ENCODE peak calls at places on chromosome X, in four cellular contexts. I is IMR-90, H is H1, F is neuronal stem cell. N is an unnamed sample.
A peak's percentile ranks its signal among the peaks of the same experiment; 100 is the strongest.

GRCh38 chrX:53089224-53089842 is 4.6 kb upstream of the KANTR start:
- DNase-seq in H (no peak), I (peak; percentile 68), F (no peak), N (no peak)

GRCh38 chrX:30489323-30489722 is 88.2 kb downstream of the TASL start:
- DNase-seq in I (no peak), F (no peak), H (no peak), N (no peak)

GRCh38 chrX:132491191-132491590 is 2.4 kb upstream of the MBNL3 start:
- DNase-seq in F (no peak), I (no peak), H (no peak), N (no peak)

GRCh38 chrX:48531359-48531954 is 8.1 kb upstream of the TBC1D25 start:
- DNase-seq in I (peak; percentile 69), H (no peak), F (no peak), N (no peak)

GRCh38 chrX:106903291-106903820 is at the start of gene RIPPLY1:
- DNase-seq in H (no peak), I (no peak), F (no peak), N (no peak)

GRCh38 chrX:9324676-9325075 is 140.2 kb upstream of the TBL1X start:
- DNase-seq in I (no peak), F (no peak), H (no peak), N (no peak)

GRCh38 chrX:27599928-27600327 is 9.8 kb downstream of the DCAF8L2 start:
- DNase-seq in I (peak; percentile 33), F (no peak), H (no peak), N (no peak)

GRCh38 chrX:119672252-119672825 is 20.6 kb downstream of the SEPTIN6 start:
- DNase-seq in F (no peak), H (no peak), I (peak; percentile 40), N (no peak)

GRCh38 chrX:40040686-40041461 is 56.9 kb downstream of the BCOR start:
- DNase-seq in F (no peak), H (no peak), I (no peak), N (no peak)

GRCh38 chrX:45208121-45208856 is 7.6 kb upstream of the DIPK2B start:
- DNase-seq in F (no peak), I (no peak), H (no peak), N (no peak)

GRCh38 chrX:41561045-41561444 is 113.9 kb downstream of the NYX start:
- DNase-seq in H (no peak), F (no peak), I (peak; percentile 95), N (no peak)

GRCh38 chrX:46117234-46117633 is 428.0 kb downstream of the ZNF674 start:
- DNase-seq in I (no peak), F (no peak), H (no peak), N (no peak)

GRCh38 chrX:11435568-11435967 is 142.4 kb downstream of the AMELX start:
- DNase-seq in F (no peak), H (no peak), I (peak; percentile 62), N (no peak)

GRCh38 chrX:46770817-46771163 is 11.9 kb upstream of the SLC9A7 start:
- DNase-seq in I (peak; percentile 90), F (no peak), H (no peak), N (no peak)

GRCh38 chrX:78333521-78333920 is 6.1 kb upstream of the CYSLTR1 start:
- DNase-seq in I (no peak), H (no peak), F (no peak), N (no peak)

GRCh38 chrX:135416546-135416945 is 5.2 kb upstream of the SMIM10L2A start:
- DNase-seq in H (no peak), F (no peak), I (no peak), N (no peak)

GRCh38 chrX:27815209-27815608 is 7.4 kb downstream of the MAGEB10 start:
- DNase-seq in F (no peak), I (peak; percentile 66), H (no peak), N (no peak)

GRCh38 chrX:120377179-120377578 is 15.3 kb downstream of the ATP1B4 start:
- DNase-seq in H (no peak), I (no peak), F (no peak), N (no peak)

GRCh38 chrX:151873096-151873495 is 39.6 kb upstream of the MAGEA4 start:
- DNase-seq in I (no peak), F (no peak), H (no peak), N (no peak)

GRCh38 chrX:13647709-13648212 is 5.2 kb upstream of the TCEANC start:
- DNase-seq in I (peak; percentile 89), H (no peak), F (no peak), N (no peak)

GRCh38 chrX:70398899-70399298 is 24.2 kb upstream of the GDPD2 start:
- DNase-seq in I (peak; percentile 16), F (no peak), H (no peak), N (no peak)

GRCh38 chrX:120791013-120791643 is 84.5 kb downstream of the CT47B1 start:
- DNase-seq in I (peak; percentile 43), H (no peak), F (no peak), N (no peak)

GRCh38 chrX:86946569-86946968 is 571.0 kb upstream of the KLHL4 start:
- DNase-seq in H (no peak), F (peak; percentile 31), I (peak; percentile 24), N (no peak)

GRCh38 chrX:51743179-51743957 is at the start of gene GSPT2:
- DNase-seq in H (peak; percentile 47), F (peak; percentile 9), I (peak; percentile 76), N (peak; percentile 61)

GRCh38 chrX:109857898-109858297 is 124.8 kb upstream of the ACSL4 start:
- DNase-seq in F (no peak), H (no peak), I (peak; percentile 52), N (no peak)

GRCh38 chrX:86047174-86047991 is at the start of gene CHM:
- DNase-seq in H (peak; percentile 52), F (peak; percentile 50), I (peak; percentile 84), N (peak; percentile 67)

GRCh38 chrX:75603833-75604232 is 81.0 kb upstream of the ZDHHC15 start:
- DNase-seq in H (no peak), I (peak; percentile 28), F (no peak), N (no peak)

GRCh38 chrX:47854474-47854873 is 17.8 kb downstream of the ZNF81 start:
- DNase-seq in I (peak; percentile 13), H (peak; percentile 43), F (no peak), N (peak; percentile 34)

GRCh38 chrX:101009086-101009485 is 39.6 kb downstream of the ARL13A start:
- DNase-seq in I (peak; percentile 58), H (no peak), F (no peak), N (no peak)

GRCh38 chrX:150902434-150903109 is 4.1 kb upstream of the CD99L2 start:
- DNase-seq in H (peak; percentile 91), F (no peak), I (no peak), N (peak; percentile 96)

GRCh38 chrX:39854772-39855747 is 242.7 kb downstream of the BCOR start:
- DNase-seq in I (no peak), F (no peak), H (no peak), N (no peak)

GRCh38 chrX:85018471-85018870 is 14.8 kb downstream of the APOOL start:
- DNase-seq in I (no peak), F (no peak), H (no peak), N (no peak)

GRCh38 chrX:85024044-85024443 is 20.4 kb downstream of the APOOL start:
- DNase-seq in F (no peak), H (no peak), I (peak; percentile 13), N (no peak)

GRCh38 chrX:85024562-85024961 is 20.9 kb downstream of the APOOL start:
- DNase-seq in I (no peak), F (no peak), H (no peak), N (no peak)

GRCh38 chrX:85017721-85018120 is 14.0 kb downstream of the APOOL start:
- DNase-seq in H (no peak), I (no peak), F (no peak), N (no peak)

DNA sequence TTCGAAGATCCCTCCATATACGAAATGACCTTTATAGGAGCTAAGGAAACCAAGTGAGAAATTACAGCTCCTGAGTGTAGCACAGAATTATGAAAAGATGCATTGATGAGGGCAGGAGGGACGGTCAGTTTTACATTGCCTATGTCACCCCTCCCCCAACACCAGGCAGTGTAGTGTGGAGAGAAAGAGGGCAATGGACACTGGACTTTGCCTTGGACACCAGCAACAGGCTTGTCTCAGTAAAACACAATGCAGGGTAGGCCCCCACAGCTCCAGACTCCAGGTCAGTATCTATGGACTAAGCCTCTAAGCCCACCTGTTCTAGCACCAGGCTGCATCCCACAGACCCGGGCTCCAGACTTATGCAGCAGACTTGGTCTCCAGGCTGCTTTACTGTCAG is 16.5 kb downstream of the APOOL start:
- DNase-seq in H (no peak), F (no peak), I (no peak), N (no peak)
- H3K9me3 ChIP-seq in H (no peaks in the 10 kb centered on the region), F (no peaks in the 10 kb centered on the region), I (peaks cover 5% of the 10 kb centered on the region), N (peaks cover 19% of the 10 kb centered on the region)

DNA sequence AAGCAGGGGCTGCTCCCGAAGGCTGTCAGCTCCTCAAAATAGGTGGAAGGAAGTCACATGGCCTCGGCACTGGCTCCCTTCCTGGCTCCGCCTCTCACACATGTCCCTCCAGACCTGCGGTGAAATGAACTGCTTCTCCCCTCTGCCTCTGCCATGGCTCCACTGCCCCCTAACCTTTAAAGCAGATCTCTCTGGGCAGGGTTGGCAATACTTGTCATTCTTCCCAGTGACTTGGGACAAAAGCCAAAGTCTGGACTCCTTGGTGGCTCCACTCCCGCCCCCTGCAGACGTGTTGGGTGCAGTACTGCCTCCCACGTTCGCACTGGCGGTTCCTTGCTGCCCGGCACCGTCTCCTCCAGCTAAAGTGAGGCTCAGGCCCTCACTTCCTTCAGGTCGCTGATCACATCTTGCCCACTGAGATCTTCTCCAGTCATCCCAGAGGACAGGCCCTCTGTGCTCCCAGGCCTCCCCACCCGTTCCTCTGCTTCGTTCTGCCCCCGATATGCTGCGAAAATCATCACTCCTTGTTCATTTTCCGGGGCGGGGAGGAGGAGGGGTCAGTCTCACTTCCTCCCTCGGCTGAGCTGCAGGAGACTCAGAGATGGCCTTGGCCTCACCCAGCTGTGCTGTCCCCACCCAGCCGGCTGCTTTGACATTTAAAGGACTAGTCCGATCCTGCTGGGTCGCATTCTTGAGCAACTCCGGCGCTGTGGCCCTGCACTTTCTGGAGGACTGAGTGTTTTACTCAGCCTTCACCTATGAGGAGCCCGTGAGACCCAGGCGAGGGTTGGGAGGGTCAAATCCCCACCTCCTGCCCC is 97.4 kb downstream of the PHKA2 start:
- DNase-seq in F (peak; percentile 15), I (peak; percentile 23), H (peak; percentile 59), N (peak; percentile 76)
- H2BK15ac ChIP-seq in F (no peak overlapping the region), I (peak overlapping the region; percentile 61), H (no peak overlapping the region), N (no peak overlapping the region)

DNA sequence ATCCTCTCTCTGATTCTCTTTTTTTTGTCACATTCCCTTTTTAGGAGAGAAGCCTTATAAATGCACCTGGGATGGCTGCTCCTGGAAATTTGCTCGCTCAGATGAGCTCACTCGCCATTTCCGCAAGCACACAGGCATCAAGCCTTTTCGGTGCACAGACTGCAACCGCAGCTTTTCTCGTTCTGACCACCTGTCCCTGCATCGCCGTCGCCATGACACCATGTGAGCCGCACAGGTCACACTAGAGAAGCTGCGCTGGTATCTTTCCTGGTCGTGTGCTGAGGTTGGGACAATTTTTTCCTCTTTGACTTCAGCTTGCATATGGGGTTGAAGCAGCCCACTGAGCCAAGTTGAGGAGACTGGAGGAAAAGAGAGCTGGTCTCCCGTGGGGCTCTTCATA is 52.1 kb downstream of the KLF8 start:
- DNase-seq in H (no peak), I (no peak), F (no peak), N (no peak)
- H3K9me3 ChIP-seq in H (no peaks in the 10 kb centered on the region), I (no peaks in the 10 kb centered on the region), F (no peaks in the 10 kb centered on the region), N (peaks cover 32% of the 10 kb centered on the region)

DNA sequence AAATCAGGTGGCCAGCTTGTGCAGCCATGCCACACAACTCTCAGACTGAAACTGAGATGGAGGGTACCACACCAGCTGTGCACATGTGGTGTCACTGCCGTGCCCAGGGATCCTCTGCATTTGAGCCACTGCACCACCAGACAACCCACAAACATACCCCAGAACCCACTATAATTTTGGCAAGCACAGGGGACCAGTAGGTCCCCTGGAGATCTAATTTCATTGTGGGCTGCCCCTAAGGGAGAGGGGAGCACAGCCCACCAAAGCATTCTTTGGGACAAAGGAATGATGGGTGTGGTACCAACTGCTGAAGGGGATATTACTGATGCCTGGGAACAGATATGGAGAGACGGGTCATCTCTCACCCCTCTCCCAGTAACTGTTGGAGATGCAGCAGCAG is 140.9 kb downstream of the EFHC2 start:
- DNase-seq in F (no peak), I (no peak), H (no peak), N (no peak)
- H2BK15ac ChIP-seq in F (no peak overlapping the region), I (no peak overlapping the region), H (no peak overlapping the region), N (no peak overlapping the region)